ENCODE peak calls at places on chromosomes 7 and 10, in ten cellular contexts. One of them, this sample, is unnamed.

GRCh38 chr7:150513758-150514157 is 914 bp upstream of the GIMAP7 start:
- DNase-seq in ELF-1: no peak
- DNase-seq in left ventricle myocardium superior: no peak
- DNase-seq in fibroblast of mammary gland: no peak
- DNase-seq in C1 segment of cervical spinal cord: no peak
- DNase-seq in hypothalamus: no peak
- DNase-seq in cardiac muscle cell: no peak
- DNase-seq in T-cell: no peak
- DNase-seq in coronary artery: no peak
- DNase-seq in EH: no peak
- DNase-seq in this sample: no peak

GRCh38 chr10:105797234-105797890 is 1156.3 kb downstream of the SORCS3 start:
- DNase-seq in ELF-1: no peak
- DNase-seq in left ventricle myocardium superior: no peak
- DNase-seq in fibroblast of mammary gland: peak; percentile 16
- DNase-seq in C1 segment of cervical spinal cord: no peak
- DNase-seq in hypothalamus: no peak
- DNase-seq in cardiac muscle cell: peak; percentile 3
- DNase-seq in T-cell: no peak
- DNase-seq in coronary artery: no peak
- DNase-seq in EH: peak; percentile 16
- DNase-seq in this sample: peak; percentile 52

GRCh38 chr7:150382123-150382843 is 3.2 kb downstream of the ZNF775 start:
- DNase-seq in ELF-1: no peak
- DNase-seq in left ventricle myocardium superior: no peak
- DNase-seq in fibroblast of mammary gland: no peak
- DNase-seq in C1 segment of cervical spinal cord: peak; percentile 34
- DNase-seq in hypothalamus: peak; percentile 78
- DNase-seq in cardiac muscle cell: no peak
- DNase-seq in T-cell: no peak
- DNase-seq in coronary artery: no peak
- DNase-seq in EH: no peak
- DNase-seq in this sample: no peak

GRCh38 chr7:66682350-66683093 is 53.8 kb downstream of the KCTD7 start:
- DNase-seq in ELF-1: peak; percentile 20
- DNase-seq in left ventricle myocardium superior: no peak
- DNase-seq in fibroblast of mammary gland: peak; percentile 67
- DNase-seq in C1 segment of cervical spinal cord: no peak
- DNase-seq in hypothalamus: no peak
- DNase-seq in cardiac muscle cell: peak; percentile 26
- DNase-seq in T-cell: no peak
- DNase-seq in coronary artery: no peak
- DNase-seq in EH: peak; percentile 56
- DNase-seq in this sample: no peak

GRCh38 chr7:1055084-1055450 is 10.7 kb downstream of the GPR146 start:
- DNase-seq in ELF-1: peak; percentile 89
- DNase-seq in left ventricle myocardium superior: peak; percentile 93
- DNase-seq in fibroblast of mammary gland: no peak
- DNase-seq in C1 segment of cervical spinal cord: no peak
- DNase-seq in hypothalamus: no peak
- DNase-seq in cardiac muscle cell: peak; percentile 78
- DNase-seq in T-cell: peak; percentile 55
- DNase-seq in coronary artery: no peak
- DNase-seq in EH: no peak
- DNase-seq in this sample: no peak

GRCh38 chr10:112340601-112341000 is 33.3 kb upstream of the ACSL5 start:
- DNase-seq in ELF-1: no peak
- DNase-seq in left ventricle myocardium superior: no peak
- DNase-seq in fibroblast of mammary gland: no peak
- DNase-seq in C1 segment of cervical spinal cord: no peak
- DNase-seq in hypothalamus: no peak
- DNase-seq in cardiac muscle cell: no peak
- DNase-seq in T-cell: no peak
- DNase-seq in coronary artery: no peak
- DNase-seq in EH: no peak
- DNase-seq in this sample: no peak

GRCh38 chr10:3786295-3786981 is 1.4 kb upstream of the KLF6 start:
- DNase-seq in ELF-1: peak; percentile 85
- DNase-seq in left ventricle myocardium superior: peak; percentile 49
- DNase-seq in fibroblast of mammary gland: peak; percentile 56
- DNase-seq in C1 segment of cervical spinal cord: peak; percentile 41
- DNase-seq in hypothalamus: no peak
- DNase-seq in cardiac muscle cell: peak; percentile 51
- DNase-seq in T-cell: no peak
- DNase-seq in coronary artery: peak; percentile 77
- DNase-seq in EH: no peak
- DNase-seq in this sample: no peak

GRCh38 chr7:31921047-31921446 is 149.2 kb downstream of the PDE1C start:
- DNase-seq in ELF-1: no peak
- DNase-seq in left ventricle myocardium superior: no peak
- DNase-seq in fibroblast of mammary gland: no peak
- DNase-seq in C1 segment of cervical spinal cord: no peak
- DNase-seq in hypothalamus: no peak
- DNase-seq in cardiac muscle cell: no peak
- DNase-seq in T-cell: no peak
- DNase-seq in coronary artery: no peak
- DNase-seq in EH: no peak
- DNase-seq in this sample: no peak

GRCh38 chr10:132840698-132841097 is 54.8 kb upstream of the NKX6-2 start:
- DNase-seq in ELF-1: no peak
- DNase-seq in left ventricle myocardium superior: no peak
- DNase-seq in fibroblast of mammary gland: no peak
- DNase-seq in C1 segment of cervical spinal cord: no peak
- DNase-seq in hypothalamus: no peak
- DNase-seq in cardiac muscle cell: no peak
- DNase-seq in T-cell: no peak
- DNase-seq in coronary artery: no peak
- DNase-seq in EH: no peak
- DNase-seq in this sample: no peak

GRCh38 chr10:79027147-79028055 is 41.4 kb upstream of the ZMIZ1 start:
- DNase-seq in ELF-1: no peak
- DNase-seq in left ventricle myocardium superior: no peak
- DNase-seq in fibroblast of mammary gland: no peak
- DNase-seq in C1 segment of cervical spinal cord: no peak
- DNase-seq in hypothalamus: no peak
- DNase-seq in cardiac muscle cell: no peak
- DNase-seq in T-cell: peak; percentile 61
- DNase-seq in coronary artery: peak; percentile 64
- DNase-seq in EH: no peak
- DNase-seq in this sample: peak; percentile 60

GRCh38 chr7:50792342-50793114 is 9.8 kb upstream of the GRB10 start:
- DNase-seq in ELF-1: peak; percentile 47
- DNase-seq in left ventricle myocardium superior: peak; percentile 64
- DNase-seq in fibroblast of mammary gland: peak; percentile 49
- DNase-seq in C1 segment of cervical spinal cord: no peak
- DNase-seq in hypothalamus: no peak
- DNase-seq in cardiac muscle cell: peak; percentile 76
- DNase-seq in T-cell: no peak
- DNase-seq in coronary artery: no peak
- DNase-seq in EH: peak; percentile 75
- DNase-seq in this sample: no peak

GRCh38 chr7:16773884-16774283 is 20.3 kb downstream of the TSPAN13 start:
- DNase-seq in ELF-1: no peak
- DNase-seq in left ventricle myocardium superior: no peak
- DNase-seq in fibroblast of mammary gland: no peak
- DNase-seq in C1 segment of cervical spinal cord: no peak
- DNase-seq in hypothalamus: no peak
- DNase-seq in cardiac muscle cell: peak; percentile 8
- DNase-seq in T-cell: no peak
- DNase-seq in coronary artery: no peak
- DNase-seq in EH: no peak
- DNase-seq in this sample: no peak

GRCh38 chr10:122485670-122486069 is 24.3 kb downstream of the HTRA1 start:
- DNase-seq in ELF-1: peak; percentile 83
- DNase-seq in left ventricle myocardium superior: no peak
- DNase-seq in fibroblast of mammary gland: peak; percentile 51
- DNase-seq in C1 segment of cervical spinal cord: no peak
- DNase-seq in hypothalamus: peak; percentile 29
- DNase-seq in cardiac muscle cell: peak; percentile 70
- DNase-seq in T-cell: no peak
- DNase-seq in coronary artery: no peak
- DNase-seq in EH: no peak
- DNase-seq in this sample: no peak

This sample was measured in Jurkat, Clone E6-1.